ENCODE peak calls at places on chromosomes 1 and 21, in ten cellular contexts. M, V, G, L, H, T, F, N, E and I are unnamed samples.

GRCh38 chr1:84996846-84997666 is at the start of gene MCOLN2:
- DNase-seq in M (peak; percentile 24), F (peak; percentile 37), T (peak; percentile 21), V (peak; percentile 72), N (peak; percentile 34), L (peak; percentile 29), G (peak; percentile 39), E (peak; percentile 24), H (no peak), I (no peak)

GRCh38 chr1:221735976-221736375 is 5.9 kb downstream of the DUSP10 start:
- DNase-seq in L (no peak), M (no peak), G (no peak), V (no peak), H (no peak), N (no peak), F (no peak), T (no peak), E (no peak), I (no peak)

GRCh38 chr1:117607471-117607870 is 1.6 kb downstream of the TENT5C start:
- DNase-seq in T (peak; percentile 13), H (no peak), M (no peak), L (peak; percentile 17), F (peak; percentile 9), N (no peak), E (no peak), V (no peak), G (no peak), I (no peak)

GRCh38 chr1:156489166-156489934 is 11.2 kb downstream of the MEF2D start:
- DNase-seq in L (no peak), G (peak; percentile 80), E (no peak), F (no peak), V (peak; percentile 62), M (no peak), T (no peak), N (no peak), H (no peak), I (no peak)

GRCh38 chr1:60995093-60995492 is 87.3 kb upstream of the NFIA start:
- DNase-seq in F (no peak), N (no peak), T (no peak), H (no peak), E (no peak), L (no peak), M (no peak), V (no peak), G (no peak), I (no peak)

GRCh38 chr1:39189592-39190041 is 14.9 kb upstream of the MACF1 start:
- DNase-seq in H (no peak), G (no peak), L (no peak), F (peak; percentile 63), N (peak; percentile 71), T (no peak), E (no peak), V (no peak), M (no peak), I (no peak)

GRCh38 chr1:201310986-201311355 is 27.7 kb downstream of the PKP1 start:
- DNase-seq in T (peak; percentile 97), V (peak; percentile 46), L (no peak), H (no peak), G (no peak), E (no peak), F (peak; percentile 99), M (peak; percentile 64), N (no peak), I (no peak)

GRCh38 chr1:43979528-43980254 is 681 bp downstream of the B4GALT2 start:
- DNase-seq in F (peak; percentile 53), H (no peak), V (peak; percentile 83), G (peak; percentile 53), T (peak; percentile 59), N (peak; percentile 63), M (peak; percentile 33), L (peak; percentile 60), E (peak; percentile 61), I (no peak)

GRCh38 chr21:42299324-42300044 is 15.7 kb downstream of the TFF3 start:
- DNase-seq in F (peak; percentile 43), L (no peak), T (peak; percentile 54), V (no peak), M (no peak), H (no peak), N (peak; percentile 30), E (no peak), G (no peak), I (no peak)

GRCh38 chr21:16912075-16912474 is 600.8 kb upstream of the CXADR start:
- DNase-seq in G (no peak), F (no peak), N (peak; percentile 2), V (peak; percentile 42), M (no peak), L (no peak), E (peak; percentile 26), H (no peak), T (peak; percentile 32), I (peak; percentile 13)

GRCh38 chr1:198088360-198089071 is 68.3 kb upstream of the NEK7 start:
- DNase-seq in L (no peak), M (peak; percentile 29), H (peak; percentile 28), F (peak; percentile 45), N (peak; percentile 80), G (no peak), E (peak; percentile 59), T (peak; percentile 50), V (peak; percentile 70), I (no peak)

GRCh38 chr1:159067699-159068621 is 8.6 kb downstream of the AIM2 start:
- DNase-seq in N (no peak), F (no peak), G (no peak), M (no peak), H (no peak), V (no peak), E (no peak), L (no peak), T (peak; percentile 34), I (no peak)

GRCh38 chr1:101165944-101166343 is 70.9 kb upstream of the S1PR1 start:
- DNase-seq in T (no peak), F (no peak), G (no peak), V (no peak), H (no peak), E (no peak), L (no peak), M (no peak), N (no peak), I (no peak)

GRCh38 chr1:53547321-53547720 is 88.1 kb downstream of the DMRTB1 start:
- DNase-seq in L (no peak), V (no peak), G (no peak), E (no peak), N (no peak), F (no peak), M (no peak), T (no peak), H (no peak), I (no peak)

GRCh38 chr1:182015360-182015759 is 46.2 kb downstream of the ZNF648 start:
- DNase-seq in F (no peak), L (no peak), M (peak; percentile 25), T (peak; percentile 9), H (no peak), V (no peak), N (no peak), E (peak; percentile 1), G (no peak), I (no peak)
- TF ChIP-seq CTCF in F (no peak), L (no peak), M (peak; percentile 10), T (peak; percentile 6), H (peak; percentile 28), V (no peak), N (no peak), E (peak; percentile 16), G (no peak), I (no peak)

DNA sequence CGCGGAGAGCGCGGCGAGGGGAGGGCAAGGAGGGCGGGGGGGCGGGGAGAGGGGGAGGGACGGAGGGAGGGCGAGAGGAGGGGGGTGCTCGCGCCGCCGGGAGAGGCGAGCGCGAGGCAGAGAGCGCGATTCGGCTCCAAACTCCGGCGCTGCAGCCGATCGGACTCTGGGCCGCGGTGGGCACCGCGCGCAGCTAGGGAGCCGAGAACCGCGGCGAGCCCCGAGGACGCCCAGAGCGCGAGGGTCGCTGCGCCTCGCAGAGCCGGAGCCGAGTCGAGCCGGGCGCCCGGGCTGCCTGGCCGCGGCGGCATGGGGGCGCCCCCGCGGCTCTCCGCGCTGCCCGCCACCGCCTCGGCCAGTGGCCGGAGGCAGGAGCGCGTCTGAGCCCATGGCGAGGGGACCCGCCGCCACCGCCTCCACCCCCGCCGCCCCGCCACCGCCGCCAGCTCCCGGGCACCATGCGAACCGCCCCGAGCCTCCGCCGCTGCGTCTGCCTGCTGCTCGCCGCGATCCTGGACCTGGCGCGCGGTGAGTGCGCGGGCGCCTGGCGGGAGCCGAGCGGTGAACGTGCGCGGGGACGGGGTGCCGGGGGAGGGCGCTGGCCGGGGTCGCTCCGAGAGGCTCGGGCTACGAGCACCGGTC is at the start of gene IGSF21:
- DNase-seq in F (no peak), V (no peak), T (no peak), N (no peak), G (no peak), M (no peak), E (no peak), H (no peak), L (no peak), I (no peak)
- H3K4me3 ChIP-seq in F (no peak within 1 kb of the TSS), V (no peak within 1 kb of the TSS), T (no peak within 1 kb of the TSS), N (peak within 1 kb of the TSS; percentile 24), G (peak within 1 kb of the TSS; percentile 34), M (no peak within 1 kb of the TSS), E (no peak within 1 kb of the TSS), H (no peak within 1 kb of the TSS), L (no peak within 1 kb of the TSS), I (no peak within 1 kb of the TSS)

GRCh38 chr1:190323530-190323929 is 154.1 kb downstream of the BRINP3 start:
- DNase-seq in N (no peak), V (no peak), T (no peak), E (no peak), F (no peak), M (no peak), H (no peak), G (no peak), L (no peak), I (no peak)

DNA sequence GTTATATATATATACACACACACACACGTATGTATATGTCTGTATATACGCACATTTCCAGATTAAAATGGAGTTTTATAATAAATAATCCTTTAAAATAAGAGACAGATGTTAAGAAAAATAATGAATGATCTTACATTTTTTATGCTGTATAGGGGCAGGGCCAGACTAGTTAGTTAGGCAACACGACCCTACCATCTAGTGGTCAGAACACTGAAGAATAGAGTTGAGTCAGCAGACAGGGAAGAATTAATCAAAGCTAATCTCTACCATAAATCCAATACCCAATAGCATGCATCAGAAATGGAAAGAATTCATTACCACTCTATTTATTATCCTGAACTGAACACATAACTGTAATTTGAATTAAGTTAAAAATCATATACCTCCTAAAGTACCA is 156.7 kb downstream of the BRINP3 start:
- DNase-seq in M (peak; percentile 41), H (peak; percentile 28), E (no peak), G (no peak), L (no peak), V (peak; percentile 77), N (peak; percentile 72), F (peak; percentile 3), T (peak; percentile 37), I (no peak)
- TF ChIP-seq CTCF in M (peak; percentile 54), H (peak; percentile 31), E (no peak), G (no peak), L (no peak), V (no peak), N (peak; percentile 51), F (peak; percentile 8), T (peak; percentile 21), I (no peak)

DNA sequence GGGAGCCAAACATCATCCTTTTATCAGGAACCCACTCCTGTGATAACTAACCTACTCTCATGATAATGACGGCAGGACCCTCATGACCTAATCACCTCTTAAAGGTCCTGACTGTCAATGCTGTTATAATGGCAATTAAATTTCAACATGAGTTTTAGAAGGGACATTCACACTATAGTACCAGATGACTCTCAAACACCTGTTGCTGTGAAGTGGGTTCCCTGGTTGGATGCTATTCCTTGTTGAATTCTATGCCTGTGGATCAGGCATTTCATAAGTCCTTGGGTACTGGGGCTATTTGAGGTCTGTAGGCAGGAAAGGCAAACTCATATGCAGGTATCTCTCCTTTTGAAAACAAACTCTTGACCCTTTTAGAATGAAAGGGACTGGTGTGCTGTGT is 7.5 kb upstream of the ZSWIM5 start:
- DNase-seq in H (no peak), E (no peak), M (no peak), G (no peak), T (no peak), F (no peak), L (no peak), N (no peak), V (no peak), I (no peak)
- H3K4me3 ChIP-seq in H (no peak overlapping the region), E (no peak overlapping the region), M (no peak overlapping the region), G (no peak overlapping the region), T (no peak overlapping the region), F (no peak overlapping the region), L (no peak overlapping the region), N (no peak overlapping the region), V (no peak overlapping the region), I (no peak overlapping the region)